ENCODE peak calls at places on chromosomes 6 and 20, in five cellular contexts. U is CD8-positive, alpha-beta memory T cell; D is kidney; I is heart left ventricle; Y is endodermal cell. F is an unnamed sample.

GRCh38 chr20:6120491-6120988 is 2.3 kb downstream of the FERMT1 start:
- DNase-seq in U (no peak), D (no peak), I (no peak), Y (no peak), F (no peak)

GRCh38 chr6:65071480-65071879 is 635.5 kb downstream of the EYS start:
- DNase-seq in U (no peak), D (no peak), I (no peak), Y (no peak), F (no peak)

GRCh38 chr20:37394543-37395410 is 48.8 kb downstream of the SRC start:
- DNase-seq in U (no peak), D (peak; percentile 40), I (no peak), Y (no peak), F (no peak)

GRCh38 chr20:23776067-23776771 is 25.5 kb upstream of the CST1 start:
- DNase-seq in U (no peak), D (no peak), I (no peak), Y (peak; percentile 86), F (no peak)

GRCh38 chr6:27188206-27188884 is 59.2 kb upstream of the PRSS16 start:
- DNase-seq in U (no peak), D (no peak), I (peak; percentile 28), Y (peak; percentile 88), F (peak; percentile 84)

GRCh38 chr6:150723857-150724256 is 124.2 kb downstream of the PLEKHG1 start:
- DNase-seq in U (no peak), D (no peak), I (no peak), Y (no peak), F (no peak)

GRCh38 chr20:2899243-2899642 is 26.0 kb downstream of the PTPRA start:
- DNase-seq in U (no peak), D (no peak), I (no peak), Y (no peak), F (no peak)

GRCh38 chr6:44925100-44925739 is 402.9 kb upstream of the RUNX2 start:
- DNase-seq in U (peak; percentile 81), D (no peak), I (no peak), Y (no peak), F (no peak)

GRCh38 chr6:117536317-117536716 is 53.8 kb downstream of the DCBLD1 start:
- DNase-seq in U (no peak), D (no peak), I (no peak), Y (no peak), F (no peak)

GRCh38 chr6:165055231-165055630 is 254.2 kb downstream of the C6orf118 start:
- DNase-seq in U (no peak), D (no peak), I (no peak), Y (peak; percentile 50), F (no peak)

GRCh38 chr6:25136879-25137278 is 142.3 kb upstream of the CARMIL1 start:
- DNase-seq in U (no peak), D (no peak), I (peak; percentile 32), Y (no peak), F (no peak)

GRCh38 chr20:35617397-35618031 is 1.9 kb downstream of the SPAG4 start:
- DNase-seq in U (peak; percentile 37), D (peak; percentile 90), I (peak; percentile 59), Y (peak; percentile 88), F (peak; percentile 57)

DNA sequence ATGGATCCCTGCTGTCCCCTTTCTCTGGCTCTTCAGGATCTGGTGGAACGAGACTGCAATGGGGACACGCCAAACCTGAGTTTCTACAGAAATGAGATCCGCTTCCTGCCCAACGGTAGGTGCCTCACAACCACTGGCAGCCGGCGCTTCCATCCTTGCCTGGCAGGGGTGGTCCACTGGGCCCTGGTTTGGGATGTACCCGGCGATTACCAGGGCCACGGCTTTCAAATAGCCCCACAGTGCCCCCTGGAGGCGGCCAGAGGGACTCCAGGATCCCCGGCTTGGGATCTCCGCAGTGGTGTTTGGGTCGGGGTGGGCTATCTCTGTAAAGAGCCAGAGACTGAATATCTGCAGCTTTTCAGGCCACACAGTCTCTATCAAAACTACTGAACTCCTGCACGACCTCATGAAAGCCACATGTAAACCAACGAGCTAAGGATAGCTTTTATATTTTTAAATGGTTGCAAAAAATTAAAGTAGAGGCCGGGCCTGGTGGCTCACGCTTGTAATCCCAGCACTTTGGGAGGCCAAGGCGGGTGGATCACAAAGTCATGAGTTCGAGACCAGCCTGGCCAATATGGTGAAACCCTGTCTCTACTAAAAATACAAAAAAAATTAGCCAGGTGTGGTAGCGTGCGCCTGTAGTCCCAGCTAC is 3.7 kb downstream of the OGFR start:
- DNase-seq in U (peak; percentile 76), D (no peak), I (peak; percentile 67), Y (peak; percentile 95), F (peak; percentile 55)
- H3K27ac ChIP-seq in U (no peak overlapping the region), D (no peak overlapping the region), I (no peak overlapping the region), Y (no peak overlapping the region), F (no peak overlapping the region)

DNA sequence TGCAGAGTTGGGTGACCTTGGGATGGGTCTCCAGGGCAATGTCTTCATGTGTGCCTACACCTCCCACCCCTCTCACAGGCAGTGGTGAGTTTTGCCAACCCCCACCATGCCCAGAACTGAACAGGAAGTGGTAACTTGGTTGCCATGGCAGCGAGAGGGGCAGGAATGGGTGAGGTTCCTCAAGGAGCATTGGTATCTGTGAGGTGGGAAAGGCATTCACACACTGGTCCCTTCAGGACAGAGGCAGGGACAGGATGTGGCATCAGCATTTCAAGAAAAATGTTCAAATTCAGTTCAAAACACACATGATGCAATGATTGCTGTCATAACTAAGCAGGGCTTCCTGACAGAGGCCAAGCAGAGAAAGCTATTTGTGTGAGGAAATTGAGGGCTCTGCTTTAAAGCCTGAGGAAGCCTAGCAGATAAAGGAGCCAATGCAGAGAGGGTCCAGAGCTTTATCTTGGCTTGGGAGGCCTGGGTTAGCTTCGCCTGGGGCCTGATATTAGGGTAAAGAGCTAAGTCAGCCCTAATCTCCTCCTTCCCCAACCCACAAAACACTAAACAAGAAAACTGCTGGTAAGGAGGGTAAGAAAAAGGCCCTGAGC is 551 bp downstream of the TREML2 start:
- DNase-seq in U (peak; percentile 80), D (no peak), I (peak; percentile 37), Y (peak; percentile 48), F (no peak)
- H3K27ac ChIP-seq in U (peak overlapping the region; percentile 71), D (no peak overlapping the region), I (no peak overlapping the region), Y (no peak overlapping the region), F (no peak overlapping the region)

GRCh38 chr6:138307816-138308727 is 69.6 kb upstream of the SMIM28 start:
- DNase-seq in U (no peak), D (no peak), I (peak; percentile 34), Y (no peak), F (no peak)
- H3K27ac ChIP-seq in U (no peak overlapping the region), D (no peak overlapping the region), I (peak overlapping the region; percentile 6), Y (no peak overlapping the region), F (no peak overlapping the region)

GRCh38 chr6:157274116-157274470 is 49.2 kb downstream of the TMEM242 start:
- DNase-seq in U (no peak), D (no peak), I (no peak), Y (no peak), F (no peak)
- H3K27ac ChIP-seq in U (peak overlapping the region; percentile 75), D (peak overlapping the region; percentile 72), I (peak overlapping the region; percentile 85), Y (no peak overlapping the region), F (peak overlapping the region; percentile 90)

DNA sequence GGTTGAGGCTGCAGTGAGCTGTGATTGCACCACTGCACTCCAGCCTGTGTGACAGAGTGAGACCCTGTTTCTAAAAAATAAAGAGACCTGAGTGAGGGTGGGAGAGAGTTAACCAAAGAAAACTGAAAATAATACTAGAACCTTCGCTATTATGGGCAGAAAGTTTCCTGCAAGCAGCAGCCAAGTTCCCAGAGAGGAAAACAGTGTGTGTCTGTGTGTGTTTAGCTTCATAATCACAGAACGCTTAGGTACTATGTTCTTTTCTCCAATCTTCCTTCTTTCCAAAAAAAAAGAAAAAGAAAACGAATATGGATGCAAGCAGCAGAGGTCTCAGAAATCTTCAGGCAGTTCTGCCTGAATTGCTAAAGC is 170.0 kb downstream of the LY86 start:
- DNase-seq in U (no peak), D (no peak), I (no peak), Y (no peak), F (no peak)
- H3K27ac ChIP-seq in U (no peak overlapping the region), D (no peak overlapping the region), I (no peak overlapping the region), Y (no peak overlapping the region), F (no peak overlapping the region)

GRCh38 chr6:55798571-55798970 is 76.8 kb downstream of the BMP5 start:
- DNase-seq in U (no peak), D (no peak), I (no peak), Y (no peak), F (no peak)

GRCh38 chr6:55802259-55802658 is 73.1 kb downstream of the BMP5 start:
- DNase-seq in U (no peak), D (no peak), I (no peak), Y (no peak), F (no peak)
- H3K27ac ChIP-seq in U (no peak overlapping the region), D (no peak overlapping the region), I (no peak overlapping the region), Y (no peak overlapping the region), F (no peak overlapping the region)

DNA sequence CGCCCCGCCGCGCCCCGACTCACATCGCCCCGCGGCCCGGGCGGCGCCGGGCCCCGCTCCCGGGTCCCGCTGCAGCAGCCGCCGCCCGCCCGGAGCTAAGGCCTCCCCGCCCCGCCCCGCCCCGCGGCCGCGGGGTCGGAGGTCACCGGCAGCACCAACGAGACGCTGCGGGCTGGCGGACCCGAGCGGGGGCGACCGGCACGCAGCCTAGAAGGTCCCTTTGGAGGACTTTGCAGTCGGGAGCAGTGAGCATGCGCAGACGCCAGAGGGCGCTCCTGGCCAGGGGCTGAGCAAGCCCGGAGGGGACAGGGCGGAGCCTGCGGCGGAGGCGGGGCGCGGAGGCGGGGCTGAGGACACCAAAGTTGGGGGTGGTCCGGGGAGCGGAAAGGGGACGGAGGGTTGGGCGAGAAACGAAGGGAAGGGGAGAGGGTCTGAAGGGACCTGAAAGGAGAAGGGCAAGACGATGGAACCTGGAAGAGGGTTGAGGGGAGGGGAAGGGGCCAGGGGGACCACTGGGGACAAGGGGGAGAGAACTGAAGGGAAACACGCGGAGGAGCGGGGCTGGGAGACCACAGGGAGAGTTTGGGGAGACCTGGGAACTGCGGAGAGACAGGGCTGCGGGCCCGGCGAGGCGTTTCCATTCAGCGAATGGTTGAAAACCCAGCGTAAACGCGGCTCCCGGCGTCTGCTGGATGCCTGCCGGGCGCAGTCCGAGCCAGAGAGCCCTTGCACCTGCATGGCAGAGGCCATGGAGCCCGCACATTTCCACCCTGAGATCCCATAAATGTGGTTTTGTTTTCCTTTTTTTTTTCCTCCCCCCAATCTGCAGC is at the start of gene FRS3:
- DNase-seq in U (peak; percentile 98), D (peak; percentile 99), I (peak; percentile 99), Y (peak; percentile 99), F (peak; percentile 99)
- H3K27ac ChIP-seq in U (peak within 1 kb of the TSS; percentile 54), D (peak within 1 kb of the TSS; percentile 79), I (peak within 1 kb of the TSS; percentile 94), Y (no peak within 1 kb of the TSS), F (peak within 1 kb of the TSS; percentile 86)

DNA sequence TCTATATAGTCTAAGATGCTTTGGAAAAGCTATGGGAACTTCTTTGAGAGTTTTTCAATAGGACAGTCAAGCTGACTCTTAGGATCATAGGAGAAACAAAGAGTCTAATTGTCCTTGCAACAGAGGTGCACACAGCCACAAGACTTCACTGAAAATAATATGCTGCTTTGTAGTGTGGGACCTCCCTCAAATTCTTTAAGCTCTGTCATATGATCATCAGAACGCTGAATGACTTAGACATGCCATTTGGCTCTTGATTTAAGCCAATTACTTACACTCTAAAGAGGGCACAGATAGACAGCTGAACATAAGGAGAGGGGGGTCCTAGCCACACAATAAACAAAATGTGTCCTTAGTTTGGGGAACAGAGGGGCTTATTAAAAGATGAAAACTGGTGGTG is 818.7 kb upstream of the GJE1 start:
- DNase-seq in U (no peak), D (no peak), I (no peak), Y (no peak), F (no peak)
- H3K27ac ChIP-seq in U (no peak overlapping the region), D (no peak overlapping the region), I (no peak overlapping the region), Y (peak overlapping the region; percentile 72), F (no peak overlapping the region)

GRCh38 chr6:31794294-31794865 is 1.2 kb downstream of the VARS1 start:
- DNase-seq in U (no peak), D (no peak), I (no peak), Y (no peak), F (no peak)
- H3K27ac ChIP-seq in U (peak overlapping the region; percentile 87), D (peak overlapping the region; percentile 92), I (peak overlapping the region; percentile 95), Y (no peak overlapping the region), F (peak overlapping the region; percentile 89)

F was measured in tibial artery.